ENCODE peak calls at places on chromosome 15, in nine cellular contexts. D, I, Y, O, X, B, A, M and U are unnamed samples.

GRCh38 chr15:77418341-77419049 is 1.4 kb downstream of the PEAK1 start:
- DNase-seq in M (no peak), D (no peak), Y (no peak), X (no peak), I (peak; percentile 9), O (no peak), B (no peak), A (no peak), U (peak; percentile 53)

GRCh38 chr15:77507911-77508310 is 87.2 kb downstream of the HMG20A start:
- DNase-seq in M (no peak), X (no peak), O (peak; percentile 74), I (peak; percentile 57), A (no peak), B (no peak), D (peak; percentile 74), Y (no peak), U (no peak)

GRCh38 chr15:65722191-65722590 is 69.9 kb downstream of the DENND4A start:
- DNase-seq in M (no peak), D (no peak), O (no peak), X (no peak), A (no peak), B (no peak), I (no peak), Y (no peak), U (no peak)

GRCh38 chr15:81029416-81030367 is 29.0 kb downstream of the TLNRD1 start:
- DNase-seq in O (no peak), A (no peak), D (no peak), B (no peak), X (no peak), M (no peak), I (no peak), Y (no peak), U (peak; percentile 21)

GRCh38 chr15:88992912-88993376 is 79.8 kb upstream of the MFGE8 start:
- DNase-seq in D (no peak), O (no peak), X (no peak), Y (no peak), I (no peak), B (no peak), M (no peak), A (no peak), U (no peak)

GRCh38 chr15:96162322-96162721 is 168.2 kb upstream of the NR2F2 start:
- DNase-seq in I (no peak), M (no peak), B (no peak), D (no peak), A (no peak), O (peak; percentile 28), X (no peak), Y (no peak), U (no peak)

GRCh38 chr15:91412529-91412928 is 312.5 kb downstream of the SV2B start:
- DNase-seq in B (peak; percentile 60), Y (no peak), O (no peak), D (no peak), M (no peak), A (no peak), I (no peak), X (no peak), U (no peak)

GRCh38 chr15:75061272-75061671 is 37.9 kb downstream of the PPCDC start:
- DNase-seq in O (no peak), B (peak; percentile 68), M (no peak), D (no peak), Y (no peak), A (no peak), I (no peak), X (no peak), U (no peak)

GRCh38 chr15:31307270-31308184 is 19.1 kb upstream of the KLF13 start:
- DNase-seq in A (no peak), M (no peak), D (no peak), O (no peak), I (no peak), X (no peak), Y (peak; percentile 11), B (no peak), U (no peak)

GRCh38 chr15:88918738-88919137 is 5.6 kb upstream of the MFGE8 start:
- DNase-seq in M (peak; percentile 95), O (no peak), D (no peak), X (no peak), B (peak; percentile 79), I (no peak), A (peak; percentile 95), Y (no peak), U (peak; percentile 96)

GRCh38 chr15:90708516-90708915 is 8.6 kb upstream of the BLM start:
- DNase-seq in X (no peak), I (no peak), A (no peak), B (no peak), M (no peak), Y (no peak), O (no peak), D (no peak), U (no peak)

GRCh38 chr15:24076090-24076784 is 389.1 kb upstream of the NDN start:
- DNase-seq in A (no peak), D (no peak), M (no peak), X (no peak), O (no peak), Y (no peak), I (no peak), B (no peak), U (no peak)

GRCh38 chr15:52440414-52440813 is 88.3 kb downstream of the MYO5A start:
- DNase-seq in D (no peak), O (peak; percentile 9), Y (no peak), X (no peak), A (no peak), I (no peak), M (no peak), B (no peak), U (no peak)

GRCh38 chr15:99669250-99669649 is 64.0 kb downstream of the LYSMD4 start:
- DNase-seq in D (no peak), O (peak; percentile 53), B (no peak), Y (no peak), I (no peak), A (no peak), M (no peak), X (no peak), U (no peak)

GRCh38 chr15:69394556-69395282 is 19.4 kb upstream of the KIF23 start:
- DNase-seq in B (peak; percentile 56), I (peak; percentile 81), O (peak; percentile 31), M (peak; percentile 85), D (peak; percentile 67), A (peak; percentile 51), X (peak; percentile 83), Y (peak; percentile 82), U (peak; percentile 93)

GRCh38 chr15:67201136-67201535 is 53.3 kb downstream of the AAGAB start:
- DNase-seq in O (no peak), D (no peak), I (no peak), A (no peak), Y (no peak), M (no peak), B (peak; percentile 24), X (no peak), U (peak; percentile 34)

GRCh38 chr15:74274485-74275038 is 38.4 kb downstream of the CCDC33 start:
- DNase-seq in X (no peak), Y (no peak), I (no peak), B (no peak), A (no peak), D (no peak), M (no peak), O (no peak), U (no peak)

GRCh38 chr15:59174846-59175831 is 31.5 kb upstream of the LDHAL6B start:
- DNase-seq in X (no peak), D (peak; percentile 39), M (peak; percentile 70), A (peak; percentile 32), I (peak; percentile 53), Y (no peak), B (peak; percentile 51), O (peak; percentile 47), U (peak; percentile 89)